ENCODE peak calls at places on chromosome 15, in four cellular contexts. One of them, this sample, is unnamed.

GRCh38 chr15:70512772-70513362 is 250.5 kb downstream of the UACA start:
- DNase-seq in occipital lobe: no peak
- DNase-seq in AG04450: no peak
- DNase-seq in left lung: peak; percentile 77
- DNase-seq in this sample: no peak

GRCh38 chr15:90761629-90762028 is 44.5 kb downstream of the BLM start:
- DNase-seq in left lung: no peak
- DNase-seq in AG04450: no peak
- DNase-seq in occipital lobe: no peak
- DNase-seq in this sample: no peak

GRCh38 chr15:92291900-92292299 is 101.8 kb upstream of the ST8SIA2 start:
- DNase-seq in occipital lobe: no peak
- DNase-seq in AG04450: no peak
- DNase-seq in left lung: no peak
- DNase-seq in this sample: no peak

GRCh38 chr15:42157981-42158765 is 1.7 kb upstream of the PLA2G4F start:
- DNase-seq in occipital lobe: no peak
- DNase-seq in left lung: no peak
- DNase-seq in AG04450: peak; percentile 29
- DNase-seq in this sample: no peak

GRCh38 chr15:100723323-100723801 is 121.0 kb downstream of the ASB7 start:
- DNase-seq in left lung: no peak
- DNase-seq in AG04450: no peak
- DNase-seq in occipital lobe: no peak
- DNase-seq in this sample: no peak

GRCh38 chr15:34708422-34708821 is 46.4 kb downstream of the GJD2 start:
- DNase-seq in left lung: no peak
- DNase-seq in occipital lobe: no peak
- DNase-seq in AG04450: peak; percentile 32
- DNase-seq in this sample: peak; percentile 24

GRCh38 chr15:62569460-62570404 is 404.6 kb upstream of the C2CD4B start:
- DNase-seq in left lung: peak; percentile 68
- DNase-seq in AG04450: peak; percentile 91
- DNase-seq in occipital lobe: no peak
- DNase-seq in this sample: no peak

GRCh38 chr15:58463815-58464697 is 32.3 kb downstream of the LIPC start:
- DNase-seq in occipital lobe: no peak
- DNase-seq in left lung: no peak
- DNase-seq in AG04450: peak; percentile 18
- DNase-seq in this sample: no peak

GRCh38 chr15:71568226-71568625 is 242.1 kb upstream of the NR2E3 start:
- DNase-seq in left lung: no peak
- DNase-seq in AG04450: no peak
- DNase-seq in occipital lobe: no peak
- DNase-seq in this sample: no peak

GRCh38 chr15:28955686-28956421 is 70.1 kb downstream of the APBA2 start:
- DNase-seq in AG04450: no peak
- DNase-seq in occipital lobe: no peak
- DNase-seq in left lung: no peak
- DNase-seq in this sample: no peak

GRCh38 chr15:81215983-81216382 is 19.3 kb downstream of the IL16 start:
- DNase-seq in occipital lobe: no peak
- DNase-seq in left lung: no peak
- DNase-seq in AG04450: no peak
- DNase-seq in this sample: no peak

GRCh38 chr15:65904301-65904700 is 35.0 kb downstream of the RAB11A start:
- DNase-seq in occipital lobe: no peak
- DNase-seq in left lung: no peak
- DNase-seq in AG04450: no peak
- DNase-seq in this sample: no peak

GRCh38 chr15:29822685-29823459 is 604 bp upstream of the TJP1 start:
- DNase-seq in AG04450: peak; percentile 48
- DNase-seq in occipital lobe: peak; percentile 57
- DNase-seq in left lung: peak; percentile 63
- DNase-seq in this sample: peak; percentile 35

GRCh38 chr15:46768287-46768686 is 949.0 kb upstream of the SEMA6D start:
- DNase-seq in left lung: no peak
- DNase-seq in AG04450: no peak
- DNase-seq in occipital lobe: no peak
- DNase-seq in this sample: no peak

GRCh38 chr15:57425842-57426241 is 49.5 kb downstream of the CGNL1 start:
- DNase-seq in AG04450: no peak
- DNase-seq in occipital lobe: no peak
- DNase-seq in left lung: no peak
- DNase-seq in this sample: no peak

GRCh38 chr15:92807971-92808571 is 92.1 kb upstream of the CHD2 start:
- DNase-seq in left lung: peak; percentile 47
- DNase-seq in AG04450: no peak
- DNase-seq in occipital lobe: no peak
- DNase-seq in this sample: no peak

GRCh38 chr15:38687340-38687739 is 122.7 kb upstream of the RASGRP1 start:
- DNase-seq in AG04450: no peak
- DNase-seq in occipital lobe: no peak
- DNase-seq in left lung: no peak
- DNase-seq in this sample: no peak

GRCh38 chr15:96574766-96575165 is 244.3 kb downstream of the NR2F2 start:
- DNase-seq in AG04450: no peak
- DNase-seq in left lung: no peak
- DNase-seq in occipital lobe: no peak
- DNase-seq in this sample: no peak

GRCh38 chr15:69941206-69941605 is 156.5 kb downstream of the TLE3 start:
- DNase-seq in left lung: no peak
- DNase-seq in occipital lobe: no peak
- DNase-seq in AG04450: no peak
- DNase-seq in this sample: no peak

GRCh38 chr15:73954188-73955145 is 28.2 kb downstream of the LOXL1 start:
- DNase-seq in occipital lobe: no peak
- DNase-seq in left lung: no peak
- DNase-seq in AG04450: no peak
- DNase-seq in this sample: no peak

GRCh38 chr15:41971893-41972340 is 440 bp downstream of the EHD4 start:
- DNase-seq in left lung: no peak
- DNase-seq in occipital lobe: no peak
- DNase-seq in AG04450: no peak
- DNase-seq in this sample: no peak

GRCh38 chr15:88681610-88682221 is 42.9 kb downstream of the ISG20 start:
- DNase-seq in left lung: no peak
- DNase-seq in occipital lobe: peak; percentile 47
- DNase-seq in AG04450: no peak
- DNase-seq in this sample: no peak